ENCODE peak calls at places on chromosomes 6 and 20, in eight cellular contexts. One of them, this sample, is unnamed.

GRCh38 chr20:38604873-38605303 is 3.3 kb downstream of the ARHGAP40 start:
- DNase-seq in nephron progenitor cell: no peak
- DNase-seq in neural crest cell: no peak
- DNase-seq in heart left ventricle: no peak
- DNase-seq in astrocyte: peak
- DNase-seq in cardiac muscle cell: no peak
- DNase-seq in K562: no peak
- DNase-seq in tibial nerve: no peak
- DNase-seq in this sample: peak

GRCh38 chr6:109834595-109835437 is 143.3 kb upstream of the GPR6 start:
- DNase-seq in heart left ventricle: no peak
- DNase-seq in K562: no peak
- DNase-seq in astrocyte: no peak
- DNase-seq in nephron progenitor cell: no peak
- DNase-seq in tibial nerve: no peak
- DNase-seq in neural crest cell: no peak
- DNase-seq in cardiac muscle cell: no peak
- DNase-seq in this sample: no peak

GRCh38 chr6:281469-282103 is 10.7 kb upstream of the DUSP22 start:
- DNase-seq in nephron progenitor cell: no peak
- DNase-seq in neural crest cell: no peak
- DNase-seq in astrocyte: no peak
- DNase-seq in K562: no peak
- DNase-seq in tibial nerve: no peak
- DNase-seq in heart left ventricle: no peak
- DNase-seq in cardiac muscle cell: no peak
- DNase-seq in this sample: no peak

GRCh38 chr20:36260316-36260715 is 24.0 kb downstream of the AAR2 start:
- DNase-seq in heart left ventricle: no peak
- DNase-seq in neural crest cell: no peak
- DNase-seq in K562: no peak
- DNase-seq in tibial nerve: no peak
- DNase-seq in cardiac muscle cell: no peak
- DNase-seq in astrocyte: no peak
- DNase-seq in nephron progenitor cell: no peak
- DNase-seq in this sample: no peak

GRCh38 chr6:125584468-125584939 is 164.9 kb upstream of the HEY2 start:
- DNase-seq in neural crest cell: peak
- DNase-seq in astrocyte: peak
- DNase-seq in heart left ventricle: peak
- DNase-seq in cardiac muscle cell: peak
- DNase-seq in nephron progenitor cell: peak
- DNase-seq in tibial nerve: no peak
- DNase-seq in K562: no peak
- DNase-seq in this sample: peak

GRCh38 chr6:75203721-75204120 is 2.1 kb downstream of the COL12A1 start:
- DNase-seq in heart left ventricle: no peak
- DNase-seq in K562: no peak
- DNase-seq in astrocyte: peak
- DNase-seq in cardiac muscle cell: no peak
- DNase-seq in nephron progenitor cell: no peak
- DNase-seq in neural crest cell: no peak
- DNase-seq in tibial nerve: peak
- DNase-seq in this sample: no peak

GRCh38 chr6:140237251-140237650 is 862.8 kb upstream of the CITED2 start:
- DNase-seq in neural crest cell: no peak
- DNase-seq in nephron progenitor cell: no peak
- DNase-seq in astrocyte: no peak
- DNase-seq in cardiac muscle cell: no peak
- DNase-seq in heart left ventricle: no peak
- DNase-seq in K562: no peak
- DNase-seq in tibial nerve: no peak
- DNase-seq in this sample: no peak

GRCh38 chr6:160071805-160072687 is 49.6 kb upstream of the SLC22A1 start:
- DNase-seq in K562: no peak
- DNase-seq in neural crest cell: no peak
- DNase-seq in nephron progenitor cell: peak
- DNase-seq in astrocyte: no peak
- DNase-seq in tibial nerve: no peak
- DNase-seq in heart left ventricle: no peak
- DNase-seq in cardiac muscle cell: no peak
- DNase-seq in this sample: no peak

GRCh38 chr6:72621243-72622093 is at the start of gene KCNQ5:
- DNase-seq in nephron progenitor cell: peak
- DNase-seq in astrocyte: no peak
- DNase-seq in neural crest cell: peak
- DNase-seq in K562: peak
- DNase-seq in cardiac muscle cell: peak
- DNase-seq in heart left ventricle: peak
- DNase-seq in tibial nerve: no peak
- DNase-seq in this sample: no peak
- TF ChIP-seq CTCF in nephron progenitor cell: no peak
- TF ChIP-seq CTCF in astrocyte: no peak
- TF ChIP-seq CTCF in neural crest cell: no peak
- TF ChIP-seq CTCF in K562: no peak
- TF ChIP-seq CTCF in cardiac muscle cell: no peak
- TF ChIP-seq CTCF in heart left ventricle: no peak
- TF ChIP-seq CTCF in tibial nerve: no peak
- TF ChIP-seq CTCF in this sample: no peak

DNA sequence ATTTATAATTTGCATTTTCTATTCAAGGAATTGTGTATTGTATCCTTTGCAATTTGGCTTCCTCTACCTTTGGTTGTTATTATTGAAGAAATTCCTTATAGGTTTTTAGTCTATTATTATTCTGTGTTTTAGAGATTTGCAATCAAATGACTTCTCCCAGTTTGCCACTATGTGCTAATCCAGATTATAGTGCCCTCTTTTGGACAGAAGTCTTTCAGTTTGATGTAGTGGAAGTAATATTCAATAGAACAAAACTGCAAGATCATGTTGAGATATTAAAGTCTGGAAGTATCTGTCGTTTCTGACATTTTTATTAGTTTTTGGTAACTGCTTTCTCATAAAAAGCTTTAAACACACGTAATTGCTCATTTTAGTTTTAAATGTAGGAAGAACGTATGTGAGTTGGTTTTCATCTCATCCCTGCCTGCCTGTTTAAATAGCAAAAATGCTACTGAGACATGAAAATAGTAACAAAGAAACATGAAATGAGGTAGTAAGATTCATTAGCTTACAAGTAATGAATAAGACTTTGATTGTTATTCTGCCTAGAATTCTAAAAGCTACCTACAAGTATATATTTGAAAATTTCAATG is 72.8 kb downstream of the RTN4IP1 start:
- DNase-seq in neural crest cell: no peak
- DNase-seq in tibial nerve: no peak
- DNase-seq in nephron progenitor cell: no peak
- DNase-seq in heart left ventricle: no peak
- DNase-seq in cardiac muscle cell: no peak
- DNase-seq in K562: no peak
- DNase-seq in astrocyte: peak
- DNase-seq in this sample: no peak
- TF ChIP-seq CTCF in neural crest cell: no peak
- TF ChIP-seq CTCF in tibial nerve: peak
- TF ChIP-seq CTCF in nephron progenitor cell: no peak
- TF ChIP-seq CTCF in heart left ventricle: no peak
- TF ChIP-seq CTCF in cardiac muscle cell: peak
- TF ChIP-seq CTCF in K562: no peak
- TF ChIP-seq CTCF in astrocyte: peak
- TF ChIP-seq CTCF in this sample: peak

DNA sequence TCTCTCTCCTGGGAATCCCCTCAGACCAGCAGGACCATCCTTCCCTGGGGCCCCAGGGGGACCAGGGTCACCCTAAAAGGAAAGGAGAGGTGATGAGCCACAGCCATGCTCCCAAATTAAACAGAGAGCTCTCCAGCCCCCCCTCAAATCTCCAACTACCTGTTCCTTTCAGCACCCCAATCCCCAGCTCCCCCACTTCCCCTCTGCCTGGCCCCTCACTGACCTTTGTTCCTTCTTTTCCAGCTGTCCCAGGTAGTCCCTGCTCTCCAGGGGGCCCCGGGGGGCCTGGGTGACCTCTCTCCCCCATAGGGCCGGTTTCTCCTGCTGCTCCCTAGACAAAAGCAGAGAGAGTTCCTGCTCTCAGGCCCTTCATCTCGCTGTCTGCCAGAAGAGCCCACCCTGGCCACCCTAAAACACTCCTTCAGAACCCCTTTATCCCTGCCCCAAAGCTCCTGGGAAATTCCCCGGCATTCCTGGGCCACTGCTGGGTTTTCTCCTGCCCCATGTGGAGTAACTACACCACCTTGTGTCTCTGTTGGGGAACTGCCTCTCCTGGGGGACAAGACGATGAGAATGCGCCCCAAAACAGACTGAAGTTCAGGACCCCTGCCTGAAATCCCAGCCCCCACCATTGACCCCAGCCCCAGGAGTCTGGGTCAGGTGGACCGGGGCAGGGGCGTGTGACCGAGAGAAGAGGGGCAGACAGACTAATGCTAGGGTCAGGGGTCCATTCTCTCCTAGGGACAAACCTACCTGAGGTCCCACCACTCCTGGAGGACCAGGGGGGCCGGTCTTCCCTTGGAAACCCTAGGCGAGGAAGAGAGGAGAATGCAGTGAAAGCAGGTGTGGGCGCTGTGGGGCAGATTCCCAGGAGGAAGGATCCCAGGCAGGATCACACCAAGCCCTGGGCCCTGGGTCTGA is 19.7 kb downstream of the COL11A2 start:
- DNase-seq in nephron progenitor cell: peak
- DNase-seq in cardiac muscle cell: no peak
- DNase-seq in tibial nerve: no peak
- DNase-seq in heart left ventricle: no peak
- DNase-seq in astrocyte: peak
- DNase-seq in neural crest cell: no peak
- DNase-seq in K562: peak
- DNase-seq in this sample: peak
- TF ChIP-seq CTCF in nephron progenitor cell: peak
- TF ChIP-seq CTCF in cardiac muscle cell: peak
- TF ChIP-seq CTCF in tibial nerve: peak
- TF ChIP-seq CTCF in heart left ventricle: peak
- TF ChIP-seq CTCF in astrocyte: peak
- TF ChIP-seq CTCF in neural crest cell: peak
- TF ChIP-seq CTCF in K562: peak
- TF ChIP-seq CTCF in this sample: peak

DNA sequence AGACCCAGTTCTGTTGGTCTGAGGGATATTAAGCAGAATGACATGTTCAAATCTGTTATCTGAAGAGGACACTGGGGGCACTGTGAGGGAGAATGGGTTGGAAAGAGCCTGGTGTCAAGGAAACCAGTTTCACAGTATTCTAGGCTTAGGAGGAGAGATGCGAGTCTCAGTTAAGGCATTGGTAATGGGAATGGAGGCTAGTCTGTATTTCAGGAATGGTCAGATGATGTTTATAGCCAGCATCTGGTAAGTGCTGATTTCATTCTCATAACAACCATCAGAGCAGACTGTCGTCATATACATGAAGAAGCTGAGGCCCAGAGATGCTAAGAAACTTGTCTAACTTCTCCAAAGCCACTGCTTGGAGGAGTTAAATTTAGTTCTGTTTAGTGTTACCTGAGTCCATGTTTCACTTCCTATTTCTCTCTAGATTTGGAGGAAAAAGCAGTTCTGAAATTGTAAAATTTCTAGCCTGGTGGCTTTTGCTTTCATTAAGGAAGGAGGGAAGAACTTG is 242.0 kb downstream of the ARID1B start:
- DNase-seq in K562: peak
- DNase-seq in heart left ventricle: no peak
- DNase-seq in tibial nerve: no peak
- DNase-seq in nephron progenitor cell: no peak
- DNase-seq in cardiac muscle cell: no peak
- DNase-seq in neural crest cell: no peak
- DNase-seq in astrocyte: no peak
- DNase-seq in this sample: no peak
- TF ChIP-seq CTCF in K562: peak
- TF ChIP-seq CTCF in heart left ventricle: no peak
- TF ChIP-seq CTCF in tibial nerve: no peak
- TF ChIP-seq CTCF in nephron progenitor cell: no peak
- TF ChIP-seq CTCF in cardiac muscle cell: no peak
- TF ChIP-seq CTCF in neural crest cell: peak
- TF ChIP-seq CTCF in astrocyte: no peak
- TF ChIP-seq CTCF in this sample: no peak

GRCh38 chr6:36757206-36757605 is 59.6 kb downstream of the RAB44 start:
- DNase-seq in K562: no peak
- DNase-seq in astrocyte: no peak
- DNase-seq in tibial nerve: no peak
- DNase-seq in neural crest cell: no peak
- DNase-seq in cardiac muscle cell: no peak
- DNase-seq in nephron progenitor cell: no peak
- DNase-seq in heart left ventricle: no peak
- DNase-seq in this sample: no peak
- TF ChIP-seq CTCF in K562: no peak
- TF ChIP-seq CTCF in astrocyte: no peak
- TF ChIP-seq CTCF in tibial nerve: no peak
- TF ChIP-seq CTCF in neural crest cell: no peak
- TF ChIP-seq CTCF in cardiac muscle cell: no peak
- TF ChIP-seq CTCF in nephron progenitor cell: no peak
- TF ChIP-seq CTCF in heart left ventricle: no peak
- TF ChIP-seq CTCF in this sample: no peak

GRCh38 chr6:46629698-46630097 is 22.9 kb downstream of the CYP39A1 start:
- DNase-seq in nephron progenitor cell: no peak
- DNase-seq in cardiac muscle cell: no peak
- DNase-seq in neural crest cell: no peak
- DNase-seq in tibial nerve: no peak
- DNase-seq in heart left ventricle: no peak
- DNase-seq in K562: no peak
- DNase-seq in astrocyte: no peak
- DNase-seq in this sample: no peak

GRCh38 chr6:46628498-46628897 is 24.1 kb downstream of the CYP39A1 start:
- DNase-seq in nephron progenitor cell: no peak
- DNase-seq in neural crest cell: no peak
- DNase-seq in tibial nerve: no peak
- DNase-seq in K562: no peak
- DNase-seq in cardiac muscle cell: peak
- DNase-seq in heart left ventricle: no peak
- DNase-seq in astrocyte: no peak
- DNase-seq in this sample: no peak

GRCh38 chr6:46635462-46635861 is 17.2 kb downstream of the CYP39A1 start:
- DNase-seq in K562: no peak
- DNase-seq in astrocyte: no peak
- DNase-seq in neural crest cell: no peak
- DNase-seq in cardiac muscle cell: no peak
- DNase-seq in tibial nerve: no peak
- DNase-seq in heart left ventricle: no peak
- DNase-seq in nephron progenitor cell: no peak
- DNase-seq in this sample: no peak

GRCh38 chr6:46628976-46629375 is 23.6 kb downstream of the CYP39A1 start:
- DNase-seq in heart left ventricle: no peak
- DNase-seq in tibial nerve: no peak
- DNase-seq in astrocyte: no peak
- DNase-seq in K562: no peak
- DNase-seq in cardiac muscle cell: no peak
- DNase-seq in nephron progenitor cell: no peak
- DNase-seq in neural crest cell: no peak
- DNase-seq in this sample: no peak

DNA sequence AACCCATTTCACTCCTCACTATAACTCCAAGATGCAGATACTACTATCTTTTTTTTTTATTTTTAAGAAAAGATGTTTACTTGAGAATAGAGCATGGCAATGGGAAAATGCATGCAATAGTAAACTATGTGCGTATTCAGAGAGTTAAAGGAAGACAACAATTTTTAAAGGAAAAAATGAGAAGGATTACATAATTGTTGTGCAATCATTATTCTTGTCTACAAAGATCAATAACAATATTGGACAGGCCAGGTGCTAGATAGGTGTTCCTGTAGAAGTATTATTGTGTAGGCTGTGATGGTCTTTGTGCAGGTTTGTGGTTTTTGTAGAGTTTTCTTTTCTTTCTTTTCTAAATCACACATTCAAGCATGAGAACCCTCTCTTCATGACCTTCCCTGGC is 20.6 kb downstream of the CYP39A1 start:
- DNase-seq in neural crest cell: no peak
- DNase-seq in heart left ventricle: no peak
- DNase-seq in K562: no peak
- DNase-seq in tibial nerve: no peak
- DNase-seq in astrocyte: no peak
- DNase-seq in nephron progenitor cell: no peak
- DNase-seq in cardiac muscle cell: no peak
- DNase-seq in this sample: no peak
- TF ChIP-seq CTCF in neural crest cell: no peak
- TF ChIP-seq CTCF in heart left ventricle: no peak
- TF ChIP-seq CTCF in K562: no peak
- TF ChIP-seq CTCF in tibial nerve: no peak
- TF ChIP-seq CTCF in astrocyte: no peak
- TF ChIP-seq CTCF in nephron progenitor cell: no peak
- TF ChIP-seq CTCF in cardiac muscle cell: no peak
- TF ChIP-seq CTCF in this sample: no peak